ENCODE peak calls at places on chromosomes 4 and X, in nine cellular contexts. One of them, this sample, is unnamed.
A peak's percentile ranks its signal among the peaks of the same experiment; 100 is the strongest.

GRCh38 chr4:40486534-40486933 is 143.1 kb downstream of the RBM47 start:
- DNase-seq in lower lobe of right lung: no peak
- DNase-seq in endothelial cell: no peak
- DNase-seq in OCI-LY7: no peak
- DNase-seq in stomach: no peak
- DNase-seq in AG10803: peak; percentile 46
- DNase-seq in fibroblast of lung: peak; percentile 50
- DNase-seq in astrocyte: peak; percentile 17
- DNase-seq in kidney epithelial cell: no peak
- DNase-seq in this sample: no peak

GRCh38 chr4:184281231-184282139 is 63.8 kb upstream of the ENPP6 start:
- DNase-seq in AG10803: no peak
- DNase-seq in lower lobe of right lung: no peak
- DNase-seq in fibroblast of lung: no peak
- DNase-seq in OCI-LY7: peak; percentile 45
- DNase-seq in astrocyte: no peak
- DNase-seq in endothelial cell: no peak
- DNase-seq in kidney epithelial cell: no peak
- DNase-seq in stomach: no peak
- DNase-seq in this sample: peak; percentile 76

GRCh38 chr4:160546201-160546600 is 1443.3 kb downstream of the RAPGEF2 start:
- DNase-seq in astrocyte: no peak
- DNase-seq in AG10803: no peak
- DNase-seq in stomach: no peak
- DNase-seq in endothelial cell: no peak
- DNase-seq in OCI-LY7: no peak
- DNase-seq in lower lobe of right lung: no peak
- DNase-seq in kidney epithelial cell: no peak
- DNase-seq in fibroblast of lung: no peak
- DNase-seq in this sample: no peak

GRCh38 chr4:65521666-65522065 is 148.6 kb downstream of the EPHA5 start:
- DNase-seq in astrocyte: no peak
- DNase-seq in kidney epithelial cell: no peak
- DNase-seq in fibroblast of lung: no peak
- DNase-seq in stomach: no peak
- DNase-seq in endothelial cell: no peak
- DNase-seq in OCI-LY7: no peak
- DNase-seq in lower lobe of right lung: no peak
- DNase-seq in AG10803: no peak
- DNase-seq in this sample: no peak

GRCh38 chr4:185145572-185145971 is 2.5 kb downstream of the SLC25A4 start:
- DNase-seq in AG10803: no peak
- DNase-seq in fibroblast of lung: no peak
- DNase-seq in stomach: no peak
- DNase-seq in lower lobe of right lung: no peak
- DNase-seq in astrocyte: no peak
- DNase-seq in endothelial cell: no peak
- DNase-seq in OCI-LY7: no peak
- DNase-seq in kidney epithelial cell: no peak
- DNase-seq in this sample: no peak

GRCh38 chrX:49186125-49187027 is at the start of gene PRICKLE3:
- DNase-seq in stomach: peak; percentile 86
- DNase-seq in AG10803: peak; percentile 52
- DNase-seq in OCI-LY7: peak; percentile 87
- DNase-seq in astrocyte: no peak
- DNase-seq in fibroblast of lung: peak; percentile 57
- DNase-seq in endothelial cell: peak; percentile 76
- DNase-seq in kidney epithelial cell: no peak
- DNase-seq in lower lobe of right lung: peak; percentile 92
- DNase-seq in this sample: peak; percentile 86

GRCh38 chrX:16946971-16947562 is 609 bp downstream of the REPS2 start:
- DNase-seq in kidney epithelial cell: no peak
- DNase-seq in stomach: peak; percentile 41
- DNase-seq in OCI-LY7: peak; percentile 1
- DNase-seq in AG10803: no peak
- DNase-seq in fibroblast of lung: no peak
- DNase-seq in astrocyte: no peak
- DNase-seq in lower lobe of right lung: peak; percentile 47
- DNase-seq in endothelial cell: no peak
- DNase-seq in this sample: peak; percentile 31

GRCh38 chrX:46203115-46203514 is 342.1 kb downstream of the ZNF674 start:
- DNase-seq in fibroblast of lung: no peak
- DNase-seq in kidney epithelial cell: no peak
- DNase-seq in endothelial cell: no peak
- DNase-seq in stomach: no peak
- DNase-seq in OCI-LY7: no peak
- DNase-seq in AG10803: no peak
- DNase-seq in astrocyte: peak; percentile 57
- DNase-seq in lower lobe of right lung: no peak
- DNase-seq in this sample: no peak

GRCh38 chrX:13001961-13002671 is 27.2 kb downstream of the TMSB4X start:
- DNase-seq in kidney epithelial cell: no peak
- DNase-seq in OCI-LY7: no peak
- DNase-seq in fibroblast of lung: no peak
- DNase-seq in AG10803: no peak
- DNase-seq in lower lobe of right lung: no peak
- DNase-seq in astrocyte: no peak
- DNase-seq in endothelial cell: no peak
- DNase-seq in stomach: no peak
- DNase-seq in this sample: no peak

GRCh38 chr4:168516841-168517240 is 20.0 kb downstream of the PALLD start:
- DNase-seq in endothelial cell: no peak
- DNase-seq in AG10803: no peak
- DNase-seq in OCI-LY7: no peak
- DNase-seq in stomach: no peak
- DNase-seq in fibroblast of lung: no peak
- DNase-seq in kidney epithelial cell: no peak
- DNase-seq in astrocyte: no peak
- DNase-seq in lower lobe of right lung: no peak
- DNase-seq in this sample: no peak

GRCh38 chr4:165662341-165662740 is 210.7 kb upstream of the TLL1 start:
- DNase-seq in endothelial cell: no peak
- DNase-seq in OCI-LY7: no peak
- DNase-seq in lower lobe of right lung: no peak
- DNase-seq in kidney epithelial cell: no peak
- DNase-seq in AG10803: no peak
- DNase-seq in stomach: no peak
- DNase-seq in astrocyte: peak; percentile 39
- DNase-seq in fibroblast of lung: no peak
- DNase-seq in this sample: no peak

GRCh38 chr4:113289736-113290135 is 240.3 kb downstream of the ANK2 start:
- DNase-seq in kidney epithelial cell: no peak
- DNase-seq in lower lobe of right lung: no peak
- DNase-seq in OCI-LY7: no peak
- DNase-seq in endothelial cell: no peak
- DNase-seq in fibroblast of lung: peak; percentile 24
- DNase-seq in astrocyte: peak; percentile 43
- DNase-seq in AG10803: peak; percentile 66
- DNase-seq in stomach: no peak
- DNase-seq in this sample: no peak

GRCh38 chr4:17578482-17578891 is 1.5 kb downstream of the LAP3 start:
- DNase-seq in endothelial cell: no peak
- DNase-seq in AG10803: no peak
- DNase-seq in OCI-LY7: peak; percentile 59
- DNase-seq in astrocyte: no peak
- DNase-seq in fibroblast of lung: peak; percentile 9
- DNase-seq in kidney epithelial cell: no peak
- DNase-seq in stomach: no peak
- DNase-seq in lower lobe of right lung: no peak
- DNase-seq in this sample: peak; percentile 46

GRCh38 chrX:8191022-8191421 is 20.0 kb upstream of the VCX2 start:
- DNase-seq in stomach: no peak
- DNase-seq in astrocyte: no peak
- DNase-seq in endothelial cell: no peak
- DNase-seq in kidney epithelial cell: peak; percentile 37
- DNase-seq in fibroblast of lung: no peak
- DNase-seq in AG10803: no peak
- DNase-seq in lower lobe of right lung: peak; percentile 46
- DNase-seq in OCI-LY7: no peak
- DNase-seq in this sample: no peak

GRCh38 chrX:150352114-150352513 is 11.0 kb upstream of the MAMLD1 start:
- DNase-seq in kidney epithelial cell: no peak
- DNase-seq in lower lobe of right lung: no peak
- DNase-seq in endothelial cell: no peak
- DNase-seq in stomach: no peak
- DNase-seq in astrocyte: no peak
- DNase-seq in AG10803: peak; percentile 42
- DNase-seq in fibroblast of lung: peak; percentile 21
- DNase-seq in OCI-LY7: no peak
- DNase-seq in this sample: no peak

GRCh38 chr4:86481429-86481828 is 112.7 kb upstream of the PTPN13 start:
- DNase-seq in OCI-LY7: no peak
- DNase-seq in AG10803: no peak
- DNase-seq in fibroblast of lung: no peak
- DNase-seq in lower lobe of right lung: no peak
- DNase-seq in endothelial cell: no peak
- DNase-seq in astrocyte: no peak
- DNase-seq in kidney epithelial cell: no peak
- DNase-seq in stomach: no peak
- DNase-seq in this sample: no peak

GRCh38 chrX:118373538-118373937 is 27.6 kb downstream of the WDR44 start:
- DNase-seq in endothelial cell: no peak
- DNase-seq in OCI-LY7: no peak
- DNase-seq in AG10803: no peak
- DNase-seq in astrocyte: no peak
- DNase-seq in kidney epithelial cell: no peak
- DNase-seq in lower lobe of right lung: no peak
- DNase-seq in stomach: no peak
- DNase-seq in fibroblast of lung: peak; percentile 37
- DNase-seq in this sample: no peak

DNA sequence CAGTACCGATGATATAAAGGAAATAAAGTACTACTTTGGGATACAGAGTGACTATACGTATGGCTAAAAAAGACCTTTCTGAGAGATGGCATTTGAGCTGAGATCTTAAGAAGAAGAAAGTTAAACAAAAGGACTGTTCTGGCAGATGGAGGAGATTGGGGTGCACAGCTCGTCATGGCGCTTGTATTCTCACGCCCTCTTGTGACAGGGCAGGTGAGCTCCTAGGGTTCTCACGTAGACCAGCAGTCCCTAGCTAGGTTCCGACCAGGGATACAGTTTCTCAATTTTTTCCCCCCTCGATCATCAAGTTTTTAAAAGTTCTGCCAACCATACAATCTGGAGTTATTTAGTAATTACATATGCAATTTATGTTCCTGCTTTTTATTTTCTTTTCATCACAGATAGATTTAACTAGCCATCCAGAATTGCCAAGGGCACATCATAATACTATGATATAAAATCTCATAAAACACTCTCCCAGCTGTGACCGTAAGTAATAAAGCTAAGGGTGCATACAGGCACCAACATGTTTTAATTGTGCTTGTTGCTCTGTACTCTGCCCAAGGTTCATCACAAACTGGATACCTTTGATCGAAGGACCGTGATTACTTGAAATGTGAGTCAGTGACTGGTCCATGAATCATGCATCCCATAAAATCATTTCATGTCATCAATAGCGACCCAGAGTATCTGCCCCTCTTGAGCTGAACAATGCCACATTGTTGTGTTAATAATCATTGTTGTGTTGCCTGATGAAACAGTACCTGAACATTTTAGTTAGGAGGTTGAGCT is 69.4 kb upstream of the ZNF518B start:
- DNase-seq in stomach: no peak
- DNase-seq in astrocyte: no peak
- DNase-seq in kidney epithelial cell: no peak
- DNase-seq in lower lobe of right lung: no peak
- DNase-seq in endothelial cell: no peak
- DNase-seq in OCI-LY7: no peak
- DNase-seq in fibroblast of lung: no peak
- DNase-seq in AG10803: no peak
- DNase-seq in this sample: no peak
- TF ChIP-seq CTCF in stomach: peak; percentile 5
- TF ChIP-seq CTCF in astrocyte: no peak
- TF ChIP-seq CTCF in kidney epithelial cell: no peak
- TF ChIP-seq CTCF in lower lobe of right lung: no peak
- TF ChIP-seq CTCF in endothelial cell: no peak
- TF ChIP-seq CTCF in OCI-LY7: peak; percentile 18
- TF ChIP-seq CTCF in fibroblast of lung: no peak
- TF ChIP-seq CTCF in AG10803: no peak
- TF ChIP-seq CTCF in this sample: peak; percentile 1

GRCh38 chr4:163665521-163666334 is 171.2 kb downstream of the TMA16 start:
- DNase-seq in AG10803: no peak
- DNase-seq in lower lobe of right lung: no peak
- DNase-seq in astrocyte: no peak
- DNase-seq in stomach: no peak
- DNase-seq in kidney epithelial cell: no peak
- DNase-seq in fibroblast of lung: no peak
- DNase-seq in endothelial cell: no peak
- DNase-seq in OCI-LY7: peak; percentile 68
- DNase-seq in this sample: no peak
- TF ChIP-seq CTCF in AG10803: no peak
- TF ChIP-seq CTCF in lower lobe of right lung: peak; percentile 14
- TF ChIP-seq CTCF in astrocyte: no peak
- TF ChIP-seq CTCF in stomach: no peak
- TF ChIP-seq CTCF in kidney epithelial cell: no peak
- TF ChIP-seq CTCF in fibroblast of lung: peak; percentile 0
- TF ChIP-seq CTCF in endothelial cell: no peak
- TF ChIP-seq CTCF in OCI-LY7: peak; percentile 82
- TF ChIP-seq CTCF in this sample: no peak

GRCh38 chr4:136329042-136329662 is 1203.1 kb downstream of the PCDH18 start:
- DNase-seq in AG10803: no peak
- DNase-seq in kidney epithelial cell: no peak
- DNase-seq in lower lobe of right lung: no peak
- DNase-seq in OCI-LY7: no peak
- DNase-seq in astrocyte: no peak
- DNase-seq in stomach: no peak
- DNase-seq in endothelial cell: no peak
- DNase-seq in fibroblast of lung: peak; percentile 3
- DNase-seq in this sample: no peak
- TF ChIP-seq CTCF in AG10803: no peak
- TF ChIP-seq CTCF in kidney epithelial cell: peak; percentile 36
- TF ChIP-seq CTCF in lower lobe of right lung: no peak
- TF ChIP-seq CTCF in OCI-LY7: no peak
- TF ChIP-seq CTCF in astrocyte: peak; percentile 29
- TF ChIP-seq CTCF in stomach: no peak
- TF ChIP-seq CTCF in endothelial cell: peak; percentile 53
- TF ChIP-seq CTCF in fibroblast of lung: no peak
- TF ChIP-seq CTCF in this sample: no peak

DNA sequence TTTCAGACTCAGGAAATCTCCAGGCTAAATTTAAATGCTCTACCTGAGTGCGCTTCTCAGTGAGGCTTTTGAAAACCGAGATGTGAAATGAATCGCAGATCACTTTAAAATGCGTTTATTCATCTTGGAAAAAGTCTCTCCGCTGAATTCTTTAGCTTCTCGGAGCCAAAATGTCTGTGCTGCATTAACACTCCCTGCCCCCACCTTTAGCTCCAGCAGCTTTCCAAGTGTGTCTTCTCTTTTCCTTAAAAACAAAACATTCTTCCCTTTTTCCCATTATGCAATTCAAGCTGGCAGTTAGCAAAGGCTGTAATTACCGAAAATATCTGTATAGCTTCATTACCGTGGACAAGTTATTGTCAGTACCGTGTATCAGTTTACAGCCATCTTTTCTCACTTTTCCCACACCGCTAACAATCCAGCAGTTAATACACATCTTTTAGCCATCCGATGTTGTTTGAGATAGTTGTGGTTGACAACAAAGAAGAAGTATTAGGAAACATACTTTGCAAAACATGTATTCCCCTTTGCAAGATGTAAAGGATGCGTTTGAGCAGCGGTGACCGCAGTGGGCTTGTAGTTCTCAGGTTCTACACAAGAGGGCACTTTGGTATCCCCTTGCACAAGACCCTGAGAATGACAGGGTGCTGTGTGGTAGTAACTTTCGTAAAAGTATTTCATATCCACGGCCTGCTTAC is 136.1 kb upstream of the STX18 start:
- DNase-seq in lower lobe of right lung: no peak
- DNase-seq in OCI-LY7: peak; percentile 13
- DNase-seq in astrocyte: peak; percentile 29
- DNase-seq in endothelial cell: peak; percentile 61
- DNase-seq in stomach: no peak
- DNase-seq in fibroblast of lung: peak; percentile 62
- DNase-seq in AG10803: peak; percentile 95
- DNase-seq in kidney epithelial cell: no peak
- DNase-seq in this sample: no peak
- TF ChIP-seq CTCF in lower lobe of right lung: peak; percentile 32
- TF ChIP-seq CTCF in OCI-LY7: peak; percentile 56
- TF ChIP-seq CTCF in astrocyte: peak; percentile 71
- TF ChIP-seq CTCF in endothelial cell: peak; percentile 76
- TF ChIP-seq CTCF in stomach: peak; percentile 14
- TF ChIP-seq CTCF in fibroblast of lung: peak; percentile 77
- TF ChIP-seq CTCF in AG10803: peak; percentile 98
- TF ChIP-seq CTCF in kidney epithelial cell: peak; percentile 47
- TF ChIP-seq CTCF in this sample: peak; percentile 18